ENCODE peak calls at places on chromosomes 3 and 15, in eight cellular contexts. F, G, U, J, B, C, P and I are unnamed samples.

GRCh38 chr3:125062904-125063618 is 7.3 kb upstream of the HEG1 start:
- DNase-seq in B (peak), U (peak), G (peak), C (no peak), F (peak), P (no peak), J (peak), I (peak)

GRCh38 chr3:49316696-49317457 is 23.0 kb downstream of the USP4 start:
- DNase-seq in U (no peak), P (no peak), J (no peak), B (no peak), G (no peak), C (no peak), F (no peak), I (no peak)

GRCh38 chr15:73948982-73949381 is 22.7 kb downstream of the LOXL1 start:
- DNase-seq in B (no peak), U (no peak), J (no peak), C (no peak), F (no peak), G (no peak), P (no peak), I (no peak)

GRCh38 chr15:75483961-75484360 is 32.5 kb upstream of the SIN3A start:
- DNase-seq in F (no peak), G (no peak), B (no peak), J (no peak), U (no peak), P (no peak), C (no peak), I (no peak)

GRCh38 chr3:174439621-174440349 is 419.3 kb upstream of the NAALADL2 start:
- DNase-seq in U (peak), G (peak), B (no peak), J (peak), P (peak), F (peak), C (peak), I (peak)

GRCh38 chr15:40481671-40482070 is 10.9 kb downstream of the CHST14 start:
- DNase-seq in J (no peak), G (no peak), P (no peak), C (no peak), B (no peak), U (no peak), F (no peak), I (no peak)

GRCh38 chr3:110687138-110687537 is 384.5 kb upstream of the NECTIN3 start:
- DNase-seq in C (no peak), U (no peak), G (peak), B (no peak), J (no peak), P (no peak), F (no peak), I (no peak)

GRCh38 chr3:65548848-65549625 is 489.7 kb downstream of the MAGI1 start:
- DNase-seq in J (no peak), C (peak), U (no peak), B (no peak), P (no peak), G (no peak), F (no peak), I (no peak)

GRCh38 chr3:70273492-70273891 is 38.9 kb downstream of the MDFIC2 start:
- DNase-seq in F (peak), J (no peak), P (no peak), G (no peak), B (no peak), U (no peak), C (no peak), I (no peak)

GRCh38 chr3:64551697-64552096 is 136.1 kb downstream of the ADAMTS9 start:
- DNase-seq in B (no peak), C (no peak), P (no peak), F (no peak), U (no peak), G (peak), J (no peak), I (no peak)

GRCh38 chr3:31922962-31923361 is 58.1 kb downstream of the OSBPL10 start:
- DNase-seq in F (no peak), U (no peak), G (no peak), C (no peak), P (no peak), J (no peak), B (no peak), I (no peak)

GRCh38 chr15:69924531-69924930 is 173.2 kb downstream of the TLE3 start:
- DNase-seq in F (no peak), P (no peak), C (no peak), J (no peak), G (no peak), U (no peak), B (no peak), I (no peak)

GRCh38 chr15:40825661-40826088 is 2.8 kb downstream of the PPP1R14D start:
- DNase-seq in J (no peak), G (peak), P (no peak), B (no peak), F (no peak), C (no peak), U (peak), I (peak)

GRCh38 chr15:31396881-31397560 is 70.4 kb downstream of the KLF13 start:
- DNase-seq in U (peak), P (no peak), F (peak), B (peak), G (peak), C (peak), J (peak), I (no peak)

GRCh38 chr3:129277829-129278271 is 820 bp upstream of the HMCES start:
- DNase-seq in P (peak), G (no peak), U (no peak), B (no peak), J (no peak), F (no peak), C (peak), I (no peak)

GRCh38 chr3:38497026-38497425 is 886 bp downstream of the EXOG start:
- DNase-seq in G (peak), P (no peak), C (peak), U (no peak), F (peak), J (no peak), B (no peak), I (no peak)

GRCh38 chr15:76206325-76206976 is 104.8 kb downstream of the ETFA start:
- DNase-seq in U (peak), P (no peak), B (peak), G (peak), J (peak), F (peak), C (no peak), I (no peak)

GRCh38 chr3:139523718-139524117 is 15.8 kb downstream of the RBP1 start:
- DNase-seq in U (no peak), G (no peak), P (no peak), F (no peak), B (no peak), J (no peak), C (no peak), I (no peak)

GRCh38 chr15:66401130-66402021 is 14.7 kb downstream of the MAP2K1 start:
- DNase-seq in P (no peak), J (no peak), U (no peak), C (peak), F (peak), G (peak), B (no peak), I (no peak)

GRCh38 chr3:58299839-58300516 is 6.1 kb upstream of the RPP14 start:
- DNase-seq in C (peak), U (no peak), F (no peak), G (peak), J (no peak), B (no peak), P (no peak), I (peak)

GRCh38 chr3:13078158-13078905 is 5.1 kb upstream of the IQSEC1 start:
- DNase-seq in C (no peak), F (no peak), J (no peak), B (no peak), G (no peak), U (no peak), P (no peak), I (no peak)

GRCh38 chr3:4703054-4703480 is 209.9 kb downstream of the ITPR1 start:
- DNase-seq in B (no peak), U (no peak), C (no peak), G (no peak), P (no peak), F (no peak), J (no peak), I (no peak)

GRCh38 chr15:63833246-63833696 is 477 bp downstream of the HERC1 start:
- DNase-seq in P (peak), F (peak), J (peak), G (peak), B (no peak), C (peak), U (peak), I (no peak)

GRCh38 chr3:132006605-132007204 is 28.1 kb downstream of the CPNE4 start:
- DNase-seq in B (no peak), C (peak), U (peak), J (no peak), G (peak), F (no peak), P (peak), I (no peak)

GRCh38 chr3:123616593-123616992 is 31.7 kb upstream of the HACD2 start:
- DNase-seq in C (no peak), B (no peak), J (no peak), U (no peak), F (no peak), G (no peak), P (no peak), I (no peak)

GRCh38 chr3:28575100-28575747 is 226.6 kb upstream of the AZI2 start:
- DNase-seq in G (no peak), J (no peak), U (no peak), P (no peak), F (peak), B (no peak), C (peak), I (no peak)

GRCh38 chr15:64877435-64877834 is 34.3 kb upstream of the ANKDD1A start:
- DNase-seq in U (peak), J (peak), C (no peak), G (peak), F (no peak), B (no peak), P (peak), I (no peak)

GRCh38 chr15:94412979-94413741 is 181.8 kb downstream of the MCTP2 start:
- DNase-seq in P (no peak), C (peak), J (no peak), B (no peak), F (no peak), G (peak), U (no peak), I (no peak)

GRCh38 chr15:79728867-79729266 is 167.9 kb downstream of the MTHFS start:
- DNase-seq in U (no peak), P (no peak), F (no peak), G (no peak), J (no peak), B (no peak), C (no peak), I (no peak)

GRCh38 chr3:55620361-55621025 is 133.4 kb upstream of the WNT5A start:
- DNase-seq in U (peak), C (no peak), G (peak), P (no peak), B (no peak), J (no peak), F (peak), I (peak)

GRCh38 chr3:145628211-145628610 is 532.8 kb downstream of the PLOD2 start:
- DNase-seq in B (no peak), J (no peak), P (no peak), U (no peak), F (no peak), C (no peak), G (no peak), I (no peak)

GRCh38 chr3:191051037-191051436 is 148.0 kb upstream of the OSTN start:
- DNase-seq in P (no peak), J (no peak), C (peak), F (peak), G (peak), B (no peak), U (no peak), I (no peak)

GRCh38 chr3:115084686-115085085 is 62.4 kb downstream of the ZBTB20 start:
- DNase-seq in G (no peak), J (no peak), U (no peak), P (no peak), B (no peak), F (no peak), C (no peak), I (no peak)

GRCh38 chr3:13493867-13494441 is 13.8 kb downstream of the HDAC11 start:
- DNase-seq in J (no peak), G (no peak), C (no peak), P (no peak), F (no peak), U (no peak), B (no peak), I (no peak)

DNA sequence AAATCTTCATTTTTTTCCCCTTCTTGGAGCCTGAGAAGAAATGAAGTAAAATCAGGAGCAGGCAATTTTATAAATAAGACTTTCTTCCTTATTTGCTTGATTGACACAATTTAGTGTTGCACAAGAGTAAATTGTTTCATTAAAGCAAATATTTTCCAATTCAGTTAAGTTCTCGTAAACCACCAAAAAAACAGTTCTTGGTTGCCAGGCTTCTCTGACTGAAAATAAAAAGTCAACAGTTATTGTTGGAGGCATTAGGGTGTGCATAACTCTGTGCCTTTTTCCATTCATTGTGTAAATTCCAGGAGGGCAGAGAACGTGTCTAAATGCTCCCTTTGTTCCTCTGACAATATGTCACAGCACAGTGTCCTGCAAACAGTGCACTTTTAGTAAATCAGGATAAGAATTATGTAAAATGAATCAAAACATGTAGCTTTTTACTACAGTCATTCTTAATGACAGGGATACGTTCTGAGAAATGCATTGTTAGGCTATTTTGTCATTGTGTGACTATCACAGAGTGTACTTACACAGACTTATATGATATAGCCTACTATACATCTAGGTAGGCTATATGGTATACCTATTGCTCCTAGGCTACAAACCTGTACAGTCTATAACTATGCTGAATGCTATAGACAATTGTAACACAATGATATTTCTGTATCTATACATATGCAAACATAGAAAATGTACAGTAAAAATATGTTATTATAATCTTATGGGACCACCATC is at the start of gene CP:
- DNase-seq in C (peak), J (no peak), P (no peak), B (no peak), U (no peak), F (no peak), G (no peak), I (no peak)
- H3K4me3 ChIP-seq in C (peak), J (no peak), P (no peak), B (no peak), U (no peak), F (no peak), G (no peak), I (no peak)

GRCh38 chr15:52148409-52148808 is 35.8 kb upstream of the BCL2L10 start:
- DNase-seq in U (no peak), G (no peak), P (no peak), B (no peak), C (no peak), J (no peak), F (no peak), I (no peak)

GRCh38 chr15:52146261-52146660 is 33.7 kb upstream of the BCL2L10 start:
- DNase-seq in J (no peak), B (no peak), G (no peak), U (no peak), F (no peak), C (no peak), P (no peak), I (no peak)

GRCh38 chr15:52146776-52147175 is 34.2 kb upstream of the BCL2L10 start:
- DNase-seq in C (no peak), P (no peak), J (no peak), B (no peak), F (peak), G (no peak), U (no peak), I (no peak)

GRCh38 chr15:52143862-52144261 is 31.3 kb upstream of the BCL2L10 start:
- DNase-seq in B (no peak), P (no peak), U (peak), F (peak), C (no peak), J (no peak), G (peak), I (peak)

DNA sequence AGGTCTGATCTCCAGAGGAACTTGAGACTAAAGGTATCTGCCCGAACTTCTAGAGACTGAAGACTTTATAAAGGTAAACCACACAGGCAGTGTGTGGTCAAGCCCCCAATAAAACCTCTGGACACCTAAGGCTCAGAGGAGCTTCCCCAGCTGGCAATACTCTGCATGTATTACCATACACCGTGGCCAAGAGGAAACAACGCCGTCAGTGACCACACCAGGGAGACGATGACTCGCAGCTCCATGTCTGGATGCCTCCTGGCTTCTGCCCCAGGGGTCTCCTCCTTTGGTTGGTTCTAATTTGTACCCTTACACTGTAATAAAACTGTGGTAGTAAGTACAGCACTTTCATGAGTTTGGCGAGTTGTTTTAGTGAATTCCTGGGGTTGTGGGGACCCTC is 32.1 kb upstream of the BCL2L10 start:
- DNase-seq in G (peak), F (peak), J (no peak), U (no peak), C (no peak), P (no peak), B (no peak), I (no peak)
- H3K27ac ChIP-seq in G (peak), F (peak), J (no peak), U (no peak), C (no peak), P (no peak), B (no peak), I (peak)

GRCh38 chr3:43613980-43614379 is 7.8 kb downstream of the ANO10 start:
- DNase-seq in B (no peak), U (no peak), C (no peak), G (no peak), P (no peak), J (no peak), F (no peak), I (no peak)
- H3K4me3 ChIP-seq in B (no peak), U (no peak), C (no peak), G (no peak), P (no peak), J (no peak), F (no peak), I (no peak)

GRCh38 chr15:58062983-58063382 is 2.5 kb downstream of the ALDH1A2 start:
- DNase-seq in C (no peak), F (no peak), G (no peak), B (no peak), J (no peak), P (no peak), U (no peak), I (no peak)
- H3K27ac ChIP-seq in C (no peak), F (no peak), G (no peak), B (no peak), J (peak), P (no peak), U (no peak), I (no peak)

GRCh38 chr15:67803299-67803698 is 22.0 kb upstream of the SKOR1 start:
- DNase-seq in B (no peak), C (no peak), U (no peak), J (no peak), G (no peak), P (no peak), F (no peak), I (no peak)
- H3K4me3 ChIP-seq in B (no peak), C (no peak), U (no peak), J (no peak), G (no peak), P (no peak), F (no peak), I (no peak)